ENCODE peak calls at places on chromosomes 4 and X, in four cellular contexts. V is K562, Q is HepG2, Z is GM12878. E is an unnamed sample.
A peak's percentile ranks its signal among the peaks of the same experiment; 100 is the strongest.

GRCh38 chr4:140250989-140251552 is 97.1 kb upstream of the MAML3 start:
- DNase-seq in V (no peak), Q (no peak), Z (no peak), E (no peak)

GRCh38 chr4:56817840-56818491 is 3.5 kb downstream of the SPINK2 start:
- DNase-seq in V (no peak), Q (no peak), Z (peak; percentile 92), E (no peak)

GRCh38 chrX:103538728-103539127 is 19.4 kb upstream of the RAB40A start:
- DNase-seq in V (no peak), Q (no peak), Z (no peak), E (no peak)

GRCh38 chr4:151667666-151668065 is 93.1 kb downstream of the GATB start:
- DNase-seq in V (no peak), Q (no peak), Z (no peak), E (no peak)

GRCh38 chr4:89136525-89136924 is 25.2 kb downstream of the TIGD2 start:
- DNase-seq in V (no peak), Q (no peak), Z (no peak), E (no peak)

GRCh38 chr4:132417220-132417619 is 731.9 kb upstream of the PCDH10 start:
- DNase-seq in V (no peak), Q (no peak), Z (no peak), E (no peak)

GRCh38 chr4:2691952-2692435 is 64.1 kb downstream of the TNIP2 start:
- DNase-seq in V (no peak), Q (no peak), Z (peak; percentile 28), E (no peak)

GRCh38 chr4:169024762-169025161 is 14.7 kb upstream of the CBR4 start:
- DNase-seq in V (no peak), Q (no peak), Z (no peak), E (peak; percentile 36)

GRCh38 chr4:16196482-16197393 is 29.5 kb downstream of the TAPT1 start:
- DNase-seq in V (no peak), Q (peak; percentile 4), Z (peak; percentile 21), E (peak; percentile 25)

GRCh38 chr4:1164040-1164439 is 8.3 kb downstream of the SPON2 start:
- DNase-seq in V (no peak), Q (no peak), Z (no peak), E (no peak)

GRCh38 chr4:2817701-2818350 is 24.9 kb downstream of the SH3BP2 start:
- DNase-seq in V (no peak), Q (no peak), Z (no peak), E (peak; percentile 80)

GRCh38 chr4:82753725-82754410 is 44.7 kb downstream of the SCD5 start:
- DNase-seq in V (no peak), Q (no peak), Z (no peak), E (no peak)

GRCh38 chr4:47154816-47155370 is 123.5 kb downstream of the GABRB1 start:
- DNase-seq in V (no peak), Q (no peak), Z (no peak), E (no peak)

GRCh38 chr4:42767669-42768068 is 110.8 kb upstream of the ATP8A1 start:
- DNase-seq in V (no peak), Q (no peak), Z (no peak), E (no peak)

GRCh38 chr4:8708401-8709021 is 115.9 kb downstream of the CPZ start:
- DNase-seq in V (no peak), Q (no peak), Z (no peak), E (no peak)

GRCh38 chrX:14027031-14027430 is 2.7 kb downstream of the GEMIN8 start:
- DNase-seq in V (no peak), Q (no peak), Z (no peak), E (no peak)

GRCh38 chr4:66558651-66559050 is 888.4 kb upstream of the EPHA5 start:
- DNase-seq in V (no peak), Q (no peak), Z (no peak), E (no peak)

GRCh38 chrX:153495362-153495751 is 577 bp downstream of the BGN start:
- DNase-seq in V (no peak), Q (no peak), Z (no peak), E (no peak)

GRCh38 chrX:48509245-48509590 is 426 bp downstream of the PORCN start:
- DNase-seq in V (no peak), Q (no peak), Z (no peak), E (no peak)

GRCh38 chrX:74119016-74119910 is 184.7 kb upstream of the ZCCHC13 start:
- DNase-seq in V (no peak), Q (no peak), Z (no peak), E (no peak)

GRCh38 chr4:111991797-111992196 is 153.5 kb upstream of the FAM241A start:
- DNase-seq in V (no peak), Q (no peak), Z (peak; percentile 13), E (no peak)

GRCh38 chrX:136168929-136169735 is 21.8 kb downstream of the FHL1 start:
- DNase-seq in V (peak; percentile 62), Q (no peak), Z (no peak), E (peak; percentile 68)

GRCh38 chr4:83340692-83341343 is 6.2 kb upstream of the HPSE start:
- DNase-seq in V (no peak), Q (no peak), Z (no peak), E (no peak)

GRCh38 chrX:155747520-155747919 is 133.6 kb upstream of the VAMP7 start:
- DNase-seq in V (no peak), Q (no peak), Z (no peak), E (no peak)

GRCh38 chr4:129455462-129455861 is 359.5 kb downstream of the C4orf33 start:
- DNase-seq in V (no peak), Q (no peak), Z (no peak), E (no peak)

GRCh38 chr4:169677150-169677732 is 56.9 kb downstream of the CLCN3 start:
- DNase-seq in V (no peak), Q (no peak), Z (no peak), E (no peak)

GRCh38 chr4:87033902-87034301 is 99.1 kb downstream of the AFF1 start:
- DNase-seq in V (peak; percentile 38), Q (no peak), Z (no peak), E (no peak)

GRCh38 chr4:3673716-3674478 is 92.3 kb upstream of the ADRA2C start:
- DNase-seq in V (no peak), Q (no peak), Z (no peak), E (no peak)

GRCh38 chr4:155854597-155855226 is 11.4 kb downstream of the ASIC5 start:
- DNase-seq in V (no peak), Q (no peak), Z (no peak), E (no peak)

GRCh38 chrX:65406532-65406931 is 128.1 kb downstream of the LAS1L start:
- DNase-seq in V (no peak), Q (no peak), Z (no peak), E (no peak)

GRCh38 chrX:154097003-154097596 is 417 bp downstream of the MECP2 start:
- DNase-seq in V (peak; percentile 91), Q (peak; percentile 58), Z (no peak), E (peak; percentile 87)

GRCh38 chrX:39950035-39950688 is 147.6 kb downstream of the BCOR start:
- DNase-seq in V (peak; percentile 48), Q (no peak), Z (no peak), E (no peak)

GRCh38 chr4:86331362-86331761 is 28.5 kb downstream of the MAPK10 start:
- DNase-seq in V (no peak), Q (no peak), Z (no peak), E (no peak)

GRCh38 chr4:122773021-122773420 is 40.5 kb downstream of the BBS12 start:
- DNase-seq in V (no peak), Q (no peak), Z (no peak), E (no peak)

GRCh38 chr4:142713282-142714030 is 132.6 kb downstream of the INPP4B start:
- DNase-seq in V (no peak), Q (no peak), Z (no peak), E (no peak)

DNA sequence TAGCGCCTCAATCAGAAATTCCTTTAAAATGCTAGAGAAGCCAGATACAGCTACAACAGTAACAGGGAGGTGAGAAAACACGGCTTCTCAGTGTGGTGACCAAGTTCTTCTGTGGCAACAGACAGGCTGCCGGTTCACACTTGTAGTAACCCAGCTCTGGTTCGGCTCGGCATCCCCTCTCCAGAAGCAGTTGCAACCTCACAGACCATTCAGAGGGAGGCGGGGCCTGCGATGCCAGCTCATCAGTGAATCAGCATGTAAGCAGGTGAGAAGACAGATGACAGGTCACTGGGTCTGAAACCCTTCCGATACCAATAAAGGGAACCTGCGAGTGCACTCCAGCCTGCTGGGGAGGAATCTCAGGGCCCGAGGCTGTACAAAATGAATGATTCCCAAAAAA is 251.0 kb downstream of the KCNIP4 start:
- DNase-seq in V (no peak), Q (no peak), Z (no peak), E (no peak)
- TF ChIP-seq TARDBP in V (no peak), Q (no peak), Z (no peak), E (no peak)

GRCh38 chr4:184097240-184097619 is 120.4 kb downstream of the ENPP6 start:
- DNase-seq in V (peak; percentile 41), Q (no peak), Z (no peak), E (no peak)
- TF ChIP-seq TARDBP in V (no peak), Q (no peak), Z (no peak), E (no peak)

GRCh38 chrX:134443020-134443419 is 16.9 kb upstream of the HPRT1 start:
- DNase-seq in V (no peak), Q (no peak), Z (no peak), E (no peak)
- TF ChIP-seq TARDBP in V (no peak), Q (no peak), Z (no peak), E (no peak)

DNA sequence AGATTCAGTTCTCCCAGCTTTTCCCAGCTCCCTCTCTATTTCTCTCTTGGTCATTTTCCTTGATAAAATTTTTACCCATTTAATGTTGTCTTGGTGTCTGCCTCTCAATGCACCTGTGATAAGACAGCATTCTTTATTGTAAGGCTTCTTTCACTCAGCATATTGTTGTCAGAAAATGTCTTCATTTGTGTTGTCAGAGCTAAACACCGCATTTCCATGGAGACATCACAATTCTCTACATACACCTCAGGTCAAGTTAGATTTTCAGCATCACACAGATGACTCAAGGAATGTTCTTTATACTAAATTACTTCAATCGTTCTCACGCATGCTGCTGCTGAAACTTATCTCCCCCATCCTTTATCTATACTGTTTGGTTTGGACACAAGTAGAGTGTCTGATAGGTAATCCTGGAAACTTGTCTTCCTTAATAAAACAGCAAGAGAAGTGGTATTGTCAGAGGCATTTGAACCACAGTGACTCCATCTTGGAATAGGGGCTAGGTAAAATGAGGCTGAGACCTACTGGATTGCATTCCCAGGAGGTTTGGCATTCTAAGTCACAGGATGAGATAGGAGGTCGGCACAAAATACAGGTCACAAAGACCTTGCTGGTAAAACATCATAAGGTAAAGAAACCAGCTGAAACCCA is 41.3 kb upstream of the EFHC2 start:
- DNase-seq in V (no peak), Q (no peak), Z (no peak), E (no peak)
- TF ChIP-seq TARDBP in V (no peak), Q (no peak), Z (no peak), E (no peak)

DNA sequence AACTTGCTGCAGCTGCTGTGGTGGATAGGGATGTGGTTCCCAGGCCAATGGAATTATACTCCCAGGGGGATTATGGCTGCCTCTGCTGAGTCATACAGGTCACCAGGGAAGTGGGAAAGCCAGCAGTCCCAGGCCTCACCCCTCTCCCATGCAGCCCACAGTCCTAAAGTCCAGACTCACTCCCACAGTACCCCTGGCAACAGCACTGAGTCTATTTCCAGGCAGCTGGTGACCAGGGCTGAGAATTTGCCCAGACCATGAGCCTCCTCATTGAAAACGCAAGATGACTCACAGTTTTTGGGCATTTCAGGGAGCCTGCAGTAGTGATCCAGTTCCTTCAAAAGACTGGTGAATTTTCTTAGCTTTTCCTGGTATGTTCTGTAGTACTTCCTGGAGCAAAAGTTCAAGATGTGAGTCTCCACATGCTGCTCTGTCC is 137.6 kb downstream of the NPNT start:
- DNase-seq in V (no peak), Q (peak; percentile 37), Z (no peak), E (no peak)
- TF ChIP-seq TARDBP in V (no peak), Q (no peak), Z (no peak), E (no peak)

E was measured in HEK293T.